ENCODE peak calls at places on chromosome 6, in six cellular contexts. R is DMS 273 treated with DMSO at 0.1 percent for 48 hours, C is astrocyte of the cerebellum, G is sciatic nerve, D is pancreas, Q is occipital lobe. U is an unnamed sample.

GRCh38 chr6:13273931-13274706 is 54.2 kb downstream of the TBC1D7 start:
- DNase-seq in C (no peak), D (no peak), Q (no peak), G (peak), R (no peak), U (no peak)

GRCh38 chr6:18022398-18023231 is 35.2 kb upstream of the KIF13A start:
- DNase-seq in R (no peak), D (no peak), Q (peak), C (peak), G (no peak), U (no peak)

GRCh38 chr6:6368040-6368683 is 47.7 kb upstream of the F13A1 start:
- DNase-seq in Q (no peak), R (no peak), D (no peak), G (no peak), C (no peak), U (no peak)

GRCh38 chr6:50819906-50820589 is 1.4 kb downstream of the TFAP2B start:
- DNase-seq in D (no peak), Q (no peak), R (no peak), C (no peak), G (no peak), U (no peak)

GRCh38 chr6:155171747-155172191 is 92.0 kb upstream of the CLDN20 start:
- DNase-seq in C (peak), D (no peak), G (no peak), Q (no peak), R (peak), U (no peak)

GRCh38 chr6:16766043-16766521 is 4.8 kb upstream of the ATXN1 start:
- DNase-seq in G (no peak), D (no peak), R (no peak), Q (no peak), C (no peak), U (no peak)

GRCh38 chr6:150312395-150312794 is 56.4 kb upstream of the IYD start:
- DNase-seq in G (no peak), D (no peak), C (no peak), R (no peak), Q (no peak), U (no peak)

GRCh38 chr6:153727910-153728309 is 311.1 kb upstream of the OPRM1 start:
- DNase-seq in R (no peak), Q (no peak), C (peak), D (no peak), G (no peak), U (no peak)

GRCh38 chr6:4381379-4381778 is 246.0 kb upstream of the ECI2 start:
- DNase-seq in Q (no peak), G (no peak), R (no peak), D (no peak), C (no peak), U (no peak)

GRCh38 chr6:41970436-41970846 is 28.8 kb upstream of the CCND3 start:
- DNase-seq in Q (no peak), C (no peak), D (peak), G (peak), R (no peak), U (no peak)

GRCh38 chr6:126422912-126423311 is 83.0 kb downstream of the CENPW start:
- DNase-seq in D (no peak), C (no peak), Q (no peak), R (no peak), G (no peak), U (no peak)

U was measured in chondrocyte.